ENCODE peak calls at places on chromosome 13, in six cellular contexts. One of them, this sample, is unnamed.

GRCh38 chr13:20231839-20232555 is at the start of gene GJB6:
- DNase-seq in stomach: peak; percentile 31
- DNase-seq in SK-N-SH: peak; percentile 32
- DNase-seq in breast epithelium: no peak
- DNase-seq in HL-60: no peak
- DNase-seq in GM23338: peak; percentile 81
- DNase-seq in this sample: no peak

GRCh38 chr13:52449323-52450011 is 967 bp downstream of the VPS36 start:
- DNase-seq in stomach: no peak
- DNase-seq in SK-N-SH: no peak
- DNase-seq in breast epithelium: no peak
- DNase-seq in HL-60: no peak
- DNase-seq in GM23338: no peak
- DNase-seq in this sample: no peak

GRCh38 chr13:38366954-38367645 is 17.4 kb downstream of the UFM1 start:
- DNase-seq in stomach: no peak
- DNase-seq in SK-N-SH: no peak
- DNase-seq in breast epithelium: no peak
- DNase-seq in HL-60: no peak
- DNase-seq in GM23338: no peak
- DNase-seq in this sample: no peak

GRCh38 chr13:83450586-83450985 is 431.7 kb downstream of the SLITRK1 start:
- DNase-seq in stomach: no peak
- DNase-seq in SK-N-SH: no peak
- DNase-seq in breast epithelium: no peak
- DNase-seq in HL-60: no peak
- DNase-seq in GM23338: peak; percentile 8
- DNase-seq in this sample: no peak

GRCh38 chr13:49625392-49626137 is 2.7 kb upstream of the ARL11 start:
- DNase-seq in stomach: peak; percentile 87
- DNase-seq in SK-N-SH: no peak
- DNase-seq in breast epithelium: no peak
- DNase-seq in HL-60: no peak
- DNase-seq in GM23338: no peak
- DNase-seq in this sample: no peak

GRCh38 chr13:40318366-40318765 is 348.1 kb downstream of the FOXO1 start:
- DNase-seq in stomach: peak; percentile 66
- DNase-seq in SK-N-SH: peak; percentile 36
- DNase-seq in breast epithelium: peak; percentile 56
- DNase-seq in HL-60: no peak
- DNase-seq in GM23338: no peak
- DNase-seq in this sample: no peak

GRCh38 chr13:51895906-51896888 is 34.4 kb downstream of the CCDC70 start:
- DNase-seq in stomach: peak; percentile 67
- DNase-seq in SK-N-SH: peak; percentile 62
- DNase-seq in breast epithelium: no peak
- DNase-seq in HL-60: peak; percentile 10
- DNase-seq in GM23338: peak; percentile 81
- DNase-seq in this sample: no peak

GRCh38 chr13:66888698-66889097 is 341.4 kb downstream of the PCDH9 start:
- DNase-seq in stomach: no peak
- DNase-seq in SK-N-SH: no peak
- DNase-seq in breast epithelium: no peak
- DNase-seq in HL-60: no peak
- DNase-seq in GM23338: no peak
- DNase-seq in this sample: no peak

GRCh38 chr13:19090495-19090894 is 91.1 kb downstream of the TUBA3C start:
- DNase-seq in stomach: no peak
- DNase-seq in SK-N-SH: no peak
- DNase-seq in breast epithelium: no peak
- DNase-seq in HL-60: no peak
- DNase-seq in GM23338: no peak
- DNase-seq in this sample: no peak

GRCh38 chr13:36163303-36163702 is 32.1 kb upstream of the DCLK1 start:
- DNase-seq in stomach: no peak
- DNase-seq in SK-N-SH: no peak
- DNase-seq in breast epithelium: no peak
- DNase-seq in HL-60: no peak
- DNase-seq in GM23338: no peak
- DNase-seq in this sample: no peak

GRCh38 chr13:103236213-103236612 is 170.0 kb upstream of the SLC10A2 start:
- DNase-seq in stomach: no peak
- DNase-seq in SK-N-SH: no peak
- DNase-seq in breast epithelium: no peak
- DNase-seq in HL-60: no peak
- DNase-seq in GM23338: peak; percentile 3
- DNase-seq in this sample: no peak
- TF ChIP-seq CTCF in stomach: no peak
- TF ChIP-seq CTCF in SK-N-SH: no peak
- TF ChIP-seq CTCF in breast epithelium: no peak
- TF ChIP-seq CTCF in HL-60: no peak
- TF ChIP-seq CTCF in GM23338: peak; percentile 18
- TF ChIP-seq CTCF in this sample: no peak

DNA sequence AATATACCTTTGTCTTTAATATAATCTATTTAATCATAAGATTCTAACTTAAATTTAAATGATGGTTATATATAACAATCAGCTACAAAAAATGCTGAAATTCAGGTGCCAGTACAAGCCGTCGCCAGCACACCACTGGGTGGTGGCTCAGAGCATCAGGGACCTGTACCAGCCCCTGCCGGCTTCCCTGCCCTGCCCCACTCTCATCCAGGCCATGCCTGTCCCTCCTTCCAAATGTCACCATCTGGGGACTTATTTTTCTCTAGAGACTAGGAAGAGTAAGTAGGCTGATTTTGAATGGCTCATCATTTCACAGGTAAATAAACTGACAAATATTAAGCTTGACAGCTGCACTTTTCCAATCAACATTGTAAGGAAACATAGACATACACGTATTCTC is 1.6 kb downstream of the METTL21C start:
- DNase-seq in stomach: no peak
- DNase-seq in SK-N-SH: no peak
- DNase-seq in breast epithelium: no peak
- DNase-seq in HL-60: no peak
- DNase-seq in GM23338: no peak
- DNase-seq in this sample: no peak
- TF ChIP-seq POLR2AphosphoS5 in stomach: no peak
- TF ChIP-seq POLR2AphosphoS5 in SK-N-SH: no peak
- TF ChIP-seq POLR2AphosphoS5 in breast epithelium: no peak
- TF ChIP-seq POLR2AphosphoS5 in HL-60: no peak
- TF ChIP-seq POLR2AphosphoS5 in GM23338: no peak
- TF ChIP-seq POLR2AphosphoS5 in this sample: no peak

DNA sequence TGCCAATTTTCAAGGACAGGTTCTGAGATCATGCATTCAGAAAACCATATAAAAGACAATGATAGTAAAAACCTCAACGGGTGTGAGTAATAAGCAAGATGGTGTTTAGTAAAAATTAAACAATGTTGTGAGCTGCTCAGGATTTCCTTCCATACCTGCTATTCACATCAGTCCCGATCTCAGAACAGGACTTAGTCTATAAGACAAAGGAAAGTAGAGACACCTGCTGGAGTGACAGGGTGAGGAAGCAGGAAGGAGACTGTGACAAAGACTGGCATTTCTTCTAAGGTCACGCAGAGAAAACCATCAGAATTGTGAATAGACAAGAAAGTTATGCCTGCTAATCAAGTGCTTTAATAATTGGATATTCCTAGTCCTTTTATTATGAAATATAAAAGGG is 648.0 kb downstream of the DACH1 start:
- DNase-seq in stomach: no peak
- DNase-seq in SK-N-SH: peak; percentile 5
- DNase-seq in breast epithelium: no peak
- DNase-seq in HL-60: no peak
- DNase-seq in GM23338: peak; percentile 65
- DNase-seq in this sample: no peak
- TF ChIP-seq CTCF in stomach: no peak
- TF ChIP-seq CTCF in SK-N-SH: peak; percentile 19
- TF ChIP-seq CTCF in breast epithelium: no peak
- TF ChIP-seq CTCF in HL-60: no peak
- TF ChIP-seq CTCF in GM23338: peak; percentile 51
- TF ChIP-seq CTCF in this sample: no peak

DNA sequence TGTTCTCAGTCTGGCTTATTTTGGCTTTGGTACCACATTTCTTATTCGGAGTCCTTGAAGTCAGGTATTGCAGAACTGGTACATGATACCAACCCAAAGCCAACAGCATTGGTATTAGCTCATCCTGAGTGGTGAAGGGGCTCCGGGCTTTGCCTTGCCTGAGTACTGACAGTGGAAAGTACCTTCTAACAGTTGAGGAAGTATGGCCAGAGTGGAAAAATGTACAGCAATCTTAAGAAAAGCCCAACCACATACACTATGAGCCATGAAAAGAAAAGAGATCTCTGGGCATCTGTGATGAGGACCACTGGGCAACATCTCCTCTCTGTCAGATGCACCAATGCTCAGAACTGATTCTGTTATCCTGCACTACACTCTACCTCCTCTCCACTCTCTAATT is 8.3 kb downstream of the LCP1 start:
- DNase-seq in stomach: no peak
- DNase-seq in SK-N-SH: no peak
- DNase-seq in breast epithelium: no peak
- DNase-seq in HL-60: peak; percentile 44
- DNase-seq in GM23338: no peak
- DNase-seq in this sample: no peak
- TF ChIP-seq POLR2AphosphoS5 in stomach: no peak
- TF ChIP-seq POLR2AphosphoS5 in SK-N-SH: no peak
- TF ChIP-seq POLR2AphosphoS5 in breast epithelium: no peak
- TF ChIP-seq POLR2AphosphoS5 in HL-60: peak; percentile 61
- TF ChIP-seq POLR2AphosphoS5 in GM23338: no peak
- TF ChIP-seq POLR2AphosphoS5 in this sample: no peak

DNA sequence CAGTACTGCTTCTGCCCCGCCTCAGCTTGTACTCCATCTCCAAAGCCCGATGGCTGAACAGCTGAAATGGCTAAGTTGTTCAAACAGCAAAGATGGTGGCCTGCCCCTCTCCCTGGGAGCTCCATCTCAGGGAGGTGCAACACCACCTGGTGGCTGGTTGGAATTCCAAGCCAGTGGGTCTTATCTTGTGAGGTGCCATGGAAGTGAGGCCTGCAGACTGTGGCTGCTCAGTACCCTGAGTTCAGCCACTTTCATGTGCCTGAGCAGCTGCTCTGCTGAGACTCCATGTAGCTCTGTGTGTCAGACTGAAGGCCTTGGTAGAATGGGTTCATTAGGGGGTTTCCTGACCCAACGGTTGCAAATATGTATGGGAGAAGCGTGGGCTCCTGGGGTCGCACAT is 67.3 kb upstream of the SPRY2 start:
- DNase-seq in stomach: no peak
- DNase-seq in SK-N-SH: no peak
- DNase-seq in breast epithelium: no peak
- DNase-seq in HL-60: no peak
- DNase-seq in GM23338: peak; percentile 35
- DNase-seq in this sample: no peak
- TF ChIP-seq CTCF in stomach: no peak
- TF ChIP-seq CTCF in SK-N-SH: peak; percentile 17
- TF ChIP-seq CTCF in breast epithelium: no peak
- TF ChIP-seq CTCF in HL-60: no peak
- TF ChIP-seq CTCF in GM23338: peak; percentile 44
- TF ChIP-seq CTCF in this sample: no peak

GRCh38 chr13:46152627-46153328 is 29.2 kb downstream of the LCP1 start:
- DNase-seq in stomach: no peak
- DNase-seq in SK-N-SH: no peak
- DNase-seq in breast epithelium: no peak
- DNase-seq in HL-60: no peak
- DNase-seq in GM23338: no peak
- DNase-seq in this sample: no peak

GRCh38 chr13:46158983-46159382 is 23.0 kb downstream of the LCP1 start:
- DNase-seq in stomach: no peak
- DNase-seq in SK-N-SH: no peak
- DNase-seq in breast epithelium: no peak
- DNase-seq in HL-60: no peak
- DNase-seq in GM23338: no peak
- DNase-seq in this sample: no peak

GRCh38 chr13:46150134-46150693 is 31.8 kb downstream of the LCP1 start:
- DNase-seq in stomach: no peak
- DNase-seq in SK-N-SH: no peak
- DNase-seq in breast epithelium: no peak
- DNase-seq in HL-60: no peak
- DNase-seq in GM23338: no peak
- DNase-seq in this sample: no peak

GRCh38 chr13:46158222-46158621 is 23.8 kb downstream of the LCP1 start:
- DNase-seq in stomach: no peak
- DNase-seq in SK-N-SH: no peak
- DNase-seq in breast epithelium: no peak
- DNase-seq in HL-60: no peak
- DNase-seq in GM23338: no peak
- DNase-seq in this sample: no peak

GRCh38 chr13:46154136-46154854 is 27.7 kb downstream of the LCP1 start:
- DNase-seq in stomach: no peak
- DNase-seq in SK-N-SH: no peak
- DNase-seq in breast epithelium: no peak
- DNase-seq in HL-60: no peak
- DNase-seq in GM23338: no peak
- DNase-seq in this sample: no peak
- TF ChIP-seq POLR2AphosphoS5 in stomach: no peak
- TF ChIP-seq POLR2AphosphoS5 in SK-N-SH: no peak
- TF ChIP-seq POLR2AphosphoS5 in breast epithelium: no peak
- TF ChIP-seq POLR2AphosphoS5 in HL-60: no peak
- TF ChIP-seq POLR2AphosphoS5 in GM23338: no peak
- TF ChIP-seq POLR2AphosphoS5 in this sample: no peak

DNA sequence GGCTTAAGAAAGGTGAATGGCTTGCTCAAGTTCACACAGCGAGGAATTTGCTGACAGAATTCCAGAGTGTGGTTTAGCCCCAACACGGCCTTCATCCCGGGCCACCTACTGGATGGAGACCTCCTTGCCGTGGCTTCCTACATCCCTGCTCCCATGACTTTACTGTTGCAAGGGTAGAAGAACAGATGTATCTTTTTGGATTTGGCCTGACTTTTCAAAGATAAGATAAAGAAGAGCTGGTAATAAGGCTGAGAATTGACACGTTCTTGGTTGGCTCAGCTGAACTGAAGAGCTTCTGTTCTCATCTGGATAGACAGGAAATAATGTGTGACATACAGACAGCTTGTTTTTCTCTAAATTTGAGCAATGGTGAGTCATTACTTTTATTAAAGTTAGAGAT is 113.1 kb downstream of the KLF5 start:
- DNase-seq in stomach: no peak
- DNase-seq in SK-N-SH: no peak
- DNase-seq in breast epithelium: no peak
- DNase-seq in HL-60: no peak
- DNase-seq in GM23338: peak; percentile 49
- DNase-seq in this sample: no peak
- TF ChIP-seq CTCF in stomach: no peak
- TF ChIP-seq CTCF in SK-N-SH: peak; percentile 36
- TF ChIP-seq CTCF in breast epithelium: no peak
- TF ChIP-seq CTCF in HL-60: no peak
- TF ChIP-seq CTCF in GM23338: peak; percentile 16
- TF ChIP-seq CTCF in this sample: no peak

GRCh38 chr13:110262494-110262893 is 44.5 kb downstream of the COL4A1 start:
- DNase-seq in stomach: no peak
- DNase-seq in SK-N-SH: no peak
- DNase-seq in breast epithelium: no peak
- DNase-seq in HL-60: no peak
- DNase-seq in GM23338: no peak
- DNase-seq in this sample: no peak
- TF ChIP-seq POLR2AphosphoS5 in stomach: no peak
- TF ChIP-seq POLR2AphosphoS5 in SK-N-SH: no peak
- TF ChIP-seq POLR2AphosphoS5 in breast epithelium: no peak
- TF ChIP-seq POLR2AphosphoS5 in HL-60: no peak
- TF ChIP-seq POLR2AphosphoS5 in GM23338: no peak
- TF ChIP-seq POLR2AphosphoS5 in this sample: peak; percentile 7